ENCODE peak calls at places on chromosomes 1 and 21, in seven cellular contexts. One of them, this sample, is unnamed.
A peak's percentile ranks its signal among the peaks of the same experiment; 100 is the strongest.

GRCh38 chr1:215631489-215631888 is 64.4 kb downstream of the KCTD3 start:
- DNase-seq in sigmoid colon: no peak
- DNase-seq in fibroblast of mammary gland: peak; percentile 48
- DNase-seq in left ventricle myocardium inferior: no peak
- DNase-seq in K562: no peak
- DNase-seq in fibroblast of lung: no peak
- DNase-seq in endothelial cell of umbilical vein: no peak
- DNase-seq in this sample: no peak

GRCh38 chr1:14733053-14733778 is 134.7 kb downstream of the KAZN start:
- DNase-seq in left ventricle myocardium inferior: no peak
- DNase-seq in fibroblast of lung: no peak
- DNase-seq in endothelial cell of umbilical vein: no peak
- DNase-seq in K562: no peak
- DNase-seq in fibroblast of mammary gland: no peak
- DNase-seq in sigmoid colon: no peak
- DNase-seq in this sample: no peak

GRCh38 chr1:99228153-99228552 is 36.1 kb upstream of the PLPPR4 start:
- DNase-seq in K562: no peak
- DNase-seq in fibroblast of mammary gland: no peak
- DNase-seq in sigmoid colon: no peak
- DNase-seq in endothelial cell of umbilical vein: no peak
- DNase-seq in fibroblast of lung: no peak
- DNase-seq in left ventricle myocardium inferior: no peak
- DNase-seq in this sample: no peak

GRCh38 chr1:179871940-179872339 is 5.7 kb downstream of the TOR1AIP2 start:
- DNase-seq in endothelial cell of umbilical vein: no peak
- DNase-seq in fibroblast of mammary gland: no peak
- DNase-seq in K562: no peak
- DNase-seq in sigmoid colon: no peak
- DNase-seq in fibroblast of lung: no peak
- DNase-seq in left ventricle myocardium inferior: no peak
- DNase-seq in this sample: no peak

GRCh38 chr1:173356211-173356762 is 120.8 kb upstream of the PRDX6 start:
- DNase-seq in endothelial cell of umbilical vein: no peak
- DNase-seq in K562: no peak
- DNase-seq in fibroblast of mammary gland: peak; percentile 32
- DNase-seq in left ventricle myocardium inferior: no peak
- DNase-seq in sigmoid colon: no peak
- DNase-seq in fibroblast of lung: peak; percentile 9
- DNase-seq in this sample: no peak

GRCh38 chr1:29521846-29522580 is 285.7 kb downstream of the PTPRU start:
- DNase-seq in sigmoid colon: peak; percentile 28
- DNase-seq in endothelial cell of umbilical vein: no peak
- DNase-seq in K562: no peak
- DNase-seq in fibroblast of mammary gland: no peak
- DNase-seq in fibroblast of lung: no peak
- DNase-seq in left ventricle myocardium inferior: no peak
- DNase-seq in this sample: no peak

GRCh38 chr21:30829659-30830058 is at the start of gene KRTAP7-1:
- DNase-seq in left ventricle myocardium inferior: no peak
- DNase-seq in sigmoid colon: no peak
- DNase-seq in K562: no peak
- DNase-seq in endothelial cell of umbilical vein: no peak
- DNase-seq in fibroblast of lung: no peak
- DNase-seq in fibroblast of mammary gland: no peak
- DNase-seq in this sample: no peak

GRCh38 chr1:108639899-108640560 is 20.9 kb downstream of the HENMT1 start:
- DNase-seq in sigmoid colon: no peak
- DNase-seq in endothelial cell of umbilical vein: no peak
- DNase-seq in left ventricle myocardium inferior: no peak
- DNase-seq in fibroblast of lung: no peak
- DNase-seq in fibroblast of mammary gland: no peak
- DNase-seq in K562: no peak
- DNase-seq in this sample: no peak

GRCh38 chr21:34223376-34223775 is 140.4 kb upstream of the KCNE2 start:
- DNase-seq in endothelial cell of umbilical vein: no peak
- DNase-seq in sigmoid colon: no peak
- DNase-seq in fibroblast of lung: no peak
- DNase-seq in left ventricle myocardium inferior: no peak
- DNase-seq in K562: no peak
- DNase-seq in fibroblast of mammary gland: no peak
- DNase-seq in this sample: no peak

GRCh38 chr1:230157409-230158390 is 90.7 kb downstream of the GALNT2 start:
- DNase-seq in fibroblast of lung: no peak
- DNase-seq in left ventricle myocardium inferior: no peak
- DNase-seq in K562: no peak
- DNase-seq in fibroblast of mammary gland: no peak
- DNase-seq in sigmoid colon: peak; percentile 49
- DNase-seq in endothelial cell of umbilical vein: no peak
- DNase-seq in this sample: no peak

DNA sequence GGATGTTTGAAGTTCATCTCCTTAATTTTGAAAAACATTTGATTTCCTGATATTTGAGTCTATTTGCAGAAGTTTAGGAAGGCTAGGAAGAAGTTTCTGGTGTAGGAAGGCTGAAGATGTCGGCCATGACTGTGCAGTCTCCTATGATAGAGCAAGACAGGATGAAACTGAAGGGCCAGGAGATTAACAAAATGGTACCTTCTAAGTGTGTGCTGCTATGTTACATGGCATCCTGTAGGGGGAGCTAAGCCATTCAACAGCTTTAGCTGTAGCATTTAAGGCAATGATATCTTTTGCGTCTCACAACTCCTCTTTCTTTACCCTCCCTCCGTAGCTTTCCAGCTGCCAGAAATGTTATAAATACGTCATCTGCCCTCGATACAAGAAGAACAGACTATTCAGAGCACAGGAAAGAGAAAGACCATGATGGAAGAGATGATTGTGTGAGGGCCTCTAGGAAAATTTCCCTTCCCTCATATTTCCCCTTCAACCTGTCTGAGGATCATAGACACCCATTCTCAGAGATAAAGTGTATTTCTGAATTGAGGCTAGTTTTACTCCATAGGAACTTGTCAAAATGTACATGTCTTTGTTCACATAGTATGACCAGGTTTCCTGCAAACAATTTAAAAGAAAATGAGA is 61.1 kb downstream of the XCL1 start:
- DNase-seq in fibroblast of lung: peak; percentile 42
- DNase-seq in K562: peak; percentile 72
- DNase-seq in sigmoid colon: no peak
- DNase-seq in endothelial cell of umbilical vein: peak; percentile 28
- DNase-seq in fibroblast of mammary gland: peak; percentile 63
- DNase-seq in left ventricle myocardium inferior: no peak
- DNase-seq in this sample: no peak
- TF ChIP-seq CTCF in fibroblast of lung: peak; percentile 67
- TF ChIP-seq CTCF in K562: peak; percentile 86
- TF ChIP-seq CTCF in sigmoid colon: peak; percentile 20
- TF ChIP-seq CTCF in endothelial cell of umbilical vein: peak; percentile 74
- TF ChIP-seq CTCF in fibroblast of mammary gland: peak; percentile 87
- TF ChIP-seq CTCF in left ventricle myocardium inferior: peak; percentile 64
- TF ChIP-seq CTCF in this sample: no peak

DNA sequence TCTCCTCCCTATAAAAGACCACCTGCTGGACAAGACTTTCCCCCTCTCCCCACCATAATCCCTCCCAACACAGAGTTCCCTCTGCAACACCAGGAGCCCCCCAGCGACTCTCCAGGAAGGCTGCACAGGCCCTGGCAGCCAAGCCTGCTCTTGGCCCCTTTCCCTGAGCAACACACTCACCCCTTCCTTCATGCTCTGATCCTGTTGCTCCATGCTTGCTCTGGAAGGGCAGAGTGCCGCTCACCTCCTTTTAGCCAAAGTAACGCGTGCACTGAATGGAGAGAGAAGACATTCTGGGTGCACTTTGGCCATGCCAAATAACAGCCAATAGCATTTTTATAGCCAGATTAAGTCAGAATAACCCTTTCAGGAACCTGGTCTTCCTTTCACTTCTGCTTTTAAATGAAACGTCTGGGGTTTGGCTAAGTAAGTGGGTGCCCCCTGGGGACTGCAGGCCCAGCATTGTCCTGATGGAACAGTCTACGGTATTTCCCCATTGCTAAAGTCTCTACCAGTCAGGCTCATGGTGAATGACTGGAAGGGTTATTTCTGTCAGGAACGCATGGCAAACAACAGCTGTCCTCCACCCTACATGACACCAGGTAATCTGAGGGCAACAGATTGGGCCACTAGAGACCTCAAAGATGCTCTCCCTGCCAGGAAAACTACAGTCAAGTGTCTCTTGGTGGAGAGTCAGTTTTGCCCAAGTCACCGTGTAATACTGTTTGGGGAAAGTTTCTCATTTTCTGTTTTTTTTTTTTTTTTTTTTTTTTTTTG is at the start of gene SLC2A5:
- DNase-seq in K562: no peak
- DNase-seq in sigmoid colon: peak; percentile 71
- DNase-seq in fibroblast of lung: peak; percentile 22
- DNase-seq in fibroblast of mammary gland: peak; percentile 54
- DNase-seq in endothelial cell of umbilical vein: no peak
- DNase-seq in left ventricle myocardium inferior: no peak
- DNase-seq in this sample: no peak
- TF ChIP-seq CTCF in K562: no peak
- TF ChIP-seq CTCF in sigmoid colon: no peak
- TF ChIP-seq CTCF in fibroblast of lung: no peak
- TF ChIP-seq CTCF in fibroblast of mammary gland: no peak
- TF ChIP-seq CTCF in endothelial cell of umbilical vein: no peak
- TF ChIP-seq CTCF in left ventricle myocardium inferior: no peak
- TF ChIP-seq CTCF in this sample: no peak

DNA sequence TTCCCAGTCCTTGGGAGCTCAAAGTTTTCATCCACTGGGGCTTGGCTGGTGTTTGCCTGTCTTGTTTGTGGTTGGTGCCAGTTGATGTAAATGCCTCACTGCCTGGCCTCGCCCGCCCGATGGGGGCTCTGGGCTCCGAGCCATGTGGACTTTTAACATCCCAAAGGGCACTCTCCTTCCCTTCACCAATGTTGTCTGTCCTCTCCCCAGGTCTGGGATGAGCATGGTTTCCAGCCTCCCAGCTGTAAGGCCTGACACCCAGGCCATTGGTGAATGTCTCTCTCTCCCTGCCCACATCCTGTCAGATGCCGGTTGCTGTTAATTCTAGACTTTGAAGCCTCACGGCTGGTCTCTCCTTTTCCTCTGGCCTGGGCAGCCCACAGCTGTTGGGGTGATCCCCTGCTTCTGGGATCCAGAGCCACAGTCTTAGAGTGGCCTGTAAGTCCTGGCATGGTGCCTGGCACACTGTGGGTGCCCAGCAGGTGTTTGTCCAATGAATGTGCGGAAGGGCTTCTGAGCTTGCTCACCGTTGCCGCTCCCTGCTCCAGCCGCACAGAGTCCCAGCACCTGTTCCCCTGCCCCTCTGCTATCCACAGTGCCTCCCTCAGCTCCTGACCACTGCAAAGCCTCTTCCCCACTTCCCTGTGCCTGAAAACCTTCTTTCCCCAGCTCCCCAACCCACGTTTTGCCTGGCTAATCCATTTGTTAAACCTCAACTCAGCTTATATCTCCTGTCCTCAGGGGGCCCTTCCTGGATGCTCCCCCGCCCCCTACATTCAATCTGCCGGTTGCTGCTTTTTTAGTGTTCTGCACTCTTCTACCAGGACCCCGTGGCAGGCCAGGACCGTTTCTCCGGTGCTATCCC is 3.3 kb upstream of the C1orf174 start:
- DNase-seq in left ventricle myocardium inferior: no peak
- DNase-seq in K562: no peak
- DNase-seq in sigmoid colon: no peak
- DNase-seq in endothelial cell of umbilical vein: no peak
- DNase-seq in fibroblast of lung: peak; percentile 12
- DNase-seq in fibroblast of mammary gland: no peak
- DNase-seq in this sample: no peak
- TF ChIP-seq CTCF in left ventricle myocardium inferior: no peak
- TF ChIP-seq CTCF in K562: no peak
- TF ChIP-seq CTCF in sigmoid colon: no peak
- TF ChIP-seq CTCF in endothelial cell of umbilical vein: no peak
- TF ChIP-seq CTCF in fibroblast of lung: no peak
- TF ChIP-seq CTCF in fibroblast of mammary gland: no peak
- TF ChIP-seq CTCF in this sample: no peak

GRCh38 chr1:240888039-240888786 is 276.3 kb upstream of the GREM2 start:
- DNase-seq in fibroblast of lung: peak; percentile 3
- DNase-seq in sigmoid colon: no peak
- DNase-seq in K562: peak; percentile 70
- DNase-seq in left ventricle myocardium inferior: no peak
- DNase-seq in endothelial cell of umbilical vein: peak; percentile 36
- DNase-seq in fibroblast of mammary gland: peak; percentile 16
- DNase-seq in this sample: no peak
- TF ChIP-seq CTCF in fibroblast of lung: peak; percentile 57
- TF ChIP-seq CTCF in sigmoid colon: no peak
- TF ChIP-seq CTCF in K562: peak; percentile 76
- TF ChIP-seq CTCF in left ventricle myocardium inferior: no peak
- TF ChIP-seq CTCF in endothelial cell of umbilical vein: peak; percentile 68
- TF ChIP-seq CTCF in fibroblast of mammary gland: peak; percentile 76
- TF ChIP-seq CTCF in this sample: no peak

DNA sequence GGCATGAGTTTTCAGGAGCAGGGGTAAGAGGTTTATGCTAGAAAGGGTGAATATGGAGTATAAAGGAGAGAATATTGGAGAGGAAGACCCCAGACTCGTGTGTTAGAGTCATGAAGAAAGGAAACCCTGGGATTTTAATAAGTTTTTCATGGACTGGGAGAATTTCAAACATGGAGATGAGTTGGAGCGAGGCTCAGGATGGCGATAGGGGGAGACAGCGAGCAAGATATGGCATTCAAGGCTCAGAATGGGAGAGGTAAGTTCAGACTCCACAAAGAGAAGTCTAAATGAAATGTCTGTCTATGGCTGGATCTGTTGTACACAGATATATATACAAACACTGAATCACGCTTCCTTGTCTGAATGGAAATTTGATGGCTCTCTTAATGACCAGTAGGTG is 92.5 kb downstream of the LRRC40 start:
- DNase-seq in K562: no peak
- DNase-seq in fibroblast of mammary gland: no peak
- DNase-seq in left ventricle myocardium inferior: no peak
- DNase-seq in fibroblast of lung: no peak
- DNase-seq in sigmoid colon: no peak
- DNase-seq in endothelial cell of umbilical vein: no peak
- DNase-seq in this sample: no peak
- TF ChIP-seq CTCF in K562: peak; percentile 45
- TF ChIP-seq CTCF in fibroblast of mammary gland: peak; percentile 4
- TF ChIP-seq CTCF in left ventricle myocardium inferior: no peak
- TF ChIP-seq CTCF in fibroblast of lung: no peak
- TF ChIP-seq CTCF in sigmoid colon: no peak
- TF ChIP-seq CTCF in endothelial cell of umbilical vein: no peak
- TF ChIP-seq CTCF in this sample: no peak